ENCODE peak calls at places on chromosomes 7 and 10, in nine cellular contexts. One of them, this sample, is unnamed.

GRCh38 chr10:59885430-59886134 is 20.8 kb downstream of the CCDC6 start:
- DNase-seq in T-helper 2 cell: no peak
- DNase-seq in HEK293T: no peak
- DNase-seq in LHCN-M2: no peak
- DNase-seq in NCI-H524: no peak
- DNase-seq in kidney glomerular epithelial cell: no peak
- DNase-seq in NCI-H748 treated with DMSO at 0.1 percent for 48 hours: no peak
- DNase-seq in fibroblast of mammary gland: no peak
- DNase-seq in C1 segment of cervical spinal cord: no peak
- DNase-seq in this sample: no peak

GRCh38 chr7:136325021-136325420 is 347.9 kb upstream of the MTPN start:
- DNase-seq in C1 segment of cervical spinal cord: no peak
- DNase-seq in NCI-H748 treated with DMSO at 0.1 percent for 48 hours: no peak
- DNase-seq in NCI-H524: no peak
- DNase-seq in LHCN-M2: no peak
- DNase-seq in fibroblast of mammary gland: no peak
- DNase-seq in T-helper 2 cell: no peak
- DNase-seq in HEK293T: no peak
- DNase-seq in kidney glomerular epithelial cell: no peak
- DNase-seq in this sample: no peak

GRCh38 chr7:99005776-99006175 is 127.4 kb downstream of the TRRAP start:
- DNase-seq in NCI-H524: no peak
- DNase-seq in LHCN-M2: no peak
- DNase-seq in fibroblast of mammary gland: no peak
- DNase-seq in T-helper 2 cell: no peak
- DNase-seq in C1 segment of cervical spinal cord: no peak
- DNase-seq in HEK293T: no peak
- DNase-seq in NCI-H748 treated with DMSO at 0.1 percent for 48 hours: no peak
- DNase-seq in kidney glomerular epithelial cell: no peak
- DNase-seq in this sample: no peak

GRCh38 chr7:128136215-128136597 is 104.9 kb upstream of the LEP start:
- DNase-seq in NCI-H748 treated with DMSO at 0.1 percent for 48 hours: no peak
- DNase-seq in T-helper 2 cell: no peak
- DNase-seq in LHCN-M2: no peak
- DNase-seq in kidney glomerular epithelial cell: no peak
- DNase-seq in fibroblast of mammary gland: no peak
- DNase-seq in HEK293T: no peak
- DNase-seq in C1 segment of cervical spinal cord: no peak
- DNase-seq in NCI-H524: no peak
- DNase-seq in this sample: no peak

GRCh38 chr7:37181550-37181932 is 267.1 kb downstream of the ELMO1 start:
- DNase-seq in NCI-H524: no peak
- DNase-seq in kidney glomerular epithelial cell: peak
- DNase-seq in NCI-H748 treated with DMSO at 0.1 percent for 48 hours: no peak
- DNase-seq in LHCN-M2: no peak
- DNase-seq in C1 segment of cervical spinal cord: no peak
- DNase-seq in fibroblast of mammary gland: no peak
- DNase-seq in T-helper 2 cell: no peak
- DNase-seq in HEK293T: no peak
- DNase-seq in this sample: no peak

GRCh38 chr10:116237260-116237659 is 35.7 kb downstream of the GFRA1 start:
- DNase-seq in kidney glomerular epithelial cell: no peak
- DNase-seq in HEK293T: no peak
- DNase-seq in LHCN-M2: no peak
- DNase-seq in NCI-H524: no peak
- DNase-seq in T-helper 2 cell: no peak
- DNase-seq in fibroblast of mammary gland: no peak
- DNase-seq in C1 segment of cervical spinal cord: no peak
- DNase-seq in NCI-H748 treated with DMSO at 0.1 percent for 48 hours: no peak
- DNase-seq in this sample: no peak

GRCh38 chr10:61629594-61629993 is 33.1 kb upstream of the CABCOCO1 start:
- DNase-seq in NCI-H524: no peak
- DNase-seq in fibroblast of mammary gland: no peak
- DNase-seq in C1 segment of cervical spinal cord: no peak
- DNase-seq in NCI-H748 treated with DMSO at 0.1 percent for 48 hours: no peak
- DNase-seq in T-helper 2 cell: no peak
- DNase-seq in HEK293T: no peak
- DNase-seq in LHCN-M2: no peak
- DNase-seq in kidney glomerular epithelial cell: no peak
- DNase-seq in this sample: no peak

GRCh38 chr10:34163075-34163905 is 651.8 kb downstream of the PARD3 start:
- DNase-seq in NCI-H748 treated with DMSO at 0.1 percent for 48 hours: no peak
- DNase-seq in HEK293T: no peak
- DNase-seq in NCI-H524: no peak
- DNase-seq in LHCN-M2: no peak
- DNase-seq in fibroblast of mammary gland: peak
- DNase-seq in C1 segment of cervical spinal cord: no peak
- DNase-seq in T-helper 2 cell: no peak
- DNase-seq in kidney glomerular epithelial cell: no peak
- DNase-seq in this sample: peak

GRCh38 chr10:48224979-48225560 is 49.4 kb downstream of the FRMPD2 start:
- DNase-seq in HEK293T: no peak
- DNase-seq in C1 segment of cervical spinal cord: no peak
- DNase-seq in NCI-H748 treated with DMSO at 0.1 percent for 48 hours: no peak
- DNase-seq in kidney glomerular epithelial cell: no peak
- DNase-seq in NCI-H524: no peak
- DNase-seq in T-helper 2 cell: no peak
- DNase-seq in fibroblast of mammary gland: no peak
- DNase-seq in LHCN-M2: peak
- DNase-seq in this sample: peak

GRCh38 chr10:97550336-97551149 is 22.0 kb upstream of the ANKRD2 start:
- DNase-seq in NCI-H524: no peak
- DNase-seq in T-helper 2 cell: no peak
- DNase-seq in kidney glomerular epithelial cell: no peak
- DNase-seq in C1 segment of cervical spinal cord: no peak
- DNase-seq in LHCN-M2: no peak
- DNase-seq in fibroblast of mammary gland: no peak
- DNase-seq in NCI-H748 treated with DMSO at 0.1 percent for 48 hours: no peak
- DNase-seq in HEK293T: no peak
- DNase-seq in this sample: no peak

GRCh38 chr10:30818010-30818660 is 188.6 kb upstream of the LYZL2 start:
- DNase-seq in fibroblast of mammary gland: peak
- DNase-seq in C1 segment of cervical spinal cord: no peak
- DNase-seq in NCI-H748 treated with DMSO at 0.1 percent for 48 hours: no peak
- DNase-seq in kidney glomerular epithelial cell: peak
- DNase-seq in HEK293T: no peak
- DNase-seq in T-helper 2 cell: no peak
- DNase-seq in LHCN-M2: peak
- DNase-seq in NCI-H524: no peak
- DNase-seq in this sample: peak

GRCh38 chr10:689433-690226 is at the start of gene DIP2C:
- DNase-seq in fibroblast of mammary gland: peak
- DNase-seq in LHCN-M2: peak
- DNase-seq in HEK293T: peak
- DNase-seq in C1 segment of cervical spinal cord: peak
- DNase-seq in NCI-H524: peak
- DNase-seq in T-helper 2 cell: no peak
- DNase-seq in kidney glomerular epithelial cell: peak
- DNase-seq in NCI-H748 treated with DMSO at 0.1 percent for 48 hours: no peak
- DNase-seq in this sample: peak

GRCh38 chr7:148334959-148335577 is 255.5 kb upstream of the C7orf33 start:
- DNase-seq in fibroblast of mammary gland: peak
- DNase-seq in C1 segment of cervical spinal cord: no peak
- DNase-seq in kidney glomerular epithelial cell: peak
- DNase-seq in NCI-H524: no peak
- DNase-seq in LHCN-M2: peak
- DNase-seq in NCI-H748 treated with DMSO at 0.1 percent for 48 hours: no peak
- DNase-seq in T-helper 2 cell: no peak
- DNase-seq in HEK293T: peak
- DNase-seq in this sample: peak